ENCODE peak calls at places on chromosomes 6 and 20, in ten cellular contexts. X is right atrium auricular region, W is heart left ventricle, L is GM12864, V is fibroblast of the aortic adventitia, N is GM10248, Q is ovary, S is GM20000, E is fibroblast of lung, D is cardiac muscle cell. M is an unnamed sample.

GRCh38 chr6:169589699-169590257 is 112.1 kb downstream of the WDR27 start:
- DNase-seq in L (no peak), Q (no peak), V (no peak), W (no peak), X (no peak), N (peak), S (no peak), D (no peak), E (peak), M (no peak)

GRCh38 chr6:42099340-42100028 is 42.9 kb downstream of the C6orf132 start:
- DNase-seq in X (no peak), L (no peak), V (peak), S (no peak), N (no peak), E (peak), Q (no peak), D (peak), W (no peak), M (no peak)

GRCh38 chr6:121760191-121760590 is 324.7 kb downstream of the GJA1 start:
- DNase-seq in L (no peak), D (no peak), V (no peak), S (no peak), E (no peak), N (no peak), X (no peak), W (no peak), Q (no peak), M (no peak)

GRCh38 chr20:14918981-14919380 is 581.6 kb upstream of the FLRT3 start:
- DNase-seq in L (no peak), E (no peak), N (no peak), Q (no peak), W (no peak), X (no peak), D (no peak), V (no peak), S (no peak), M (no peak)

GRCh38 chr6:105603779-105604592 is 201.1 kb upstream of the PREP start:
- DNase-seq in S (no peak), Q (no peak), L (no peak), E (peak), V (peak), W (no peak), D (no peak), N (no peak), X (no peak), M (no peak)

GRCh38 chr20:60512436-60512835 is 554.2 kb downstream of the CDH26 start:
- DNase-seq in S (no peak), V (peak), D (peak), E (peak), L (no peak), N (no peak), Q (no peak), X (no peak), W (no peak), M (no peak)

GRCh38 chr20:39706089-39706721 is 744.1 kb downstream of the DHX35 start:
- DNase-seq in V (peak), E (peak), L (no peak), X (no peak), N (no peak), D (no peak), S (no peak), W (peak), Q (peak), M (no peak)

GRCh38 chr6:113694278-113695077 is 162.7 kb upstream of the MARCKS start:
- DNase-seq in W (no peak), D (peak), S (no peak), N (no peak), V (peak), E (peak), L (no peak), Q (no peak), X (no peak), M (no peak)

GRCh38 chr20:56574531-56575142 is 41.6 kb downstream of the FAM209B start:
- DNase-seq in X (no peak), W (no peak), N (no peak), E (no peak), S (no peak), V (no peak), D (peak), L (no peak), Q (no peak), M (no peak)

GRCh38 chr20:58749979-58750378 is 57.4 kb downstream of the NPEPL1 start:
- DNase-seq in N (no peak), E (no peak), W (no peak), X (peak), D (no peak), V (no peak), Q (no peak), L (no peak), S (no peak), M (no peak)

GRCh38 chr6:48535569-48535968 is 424.6 kb upstream of the PTCHD4 start:
- DNase-seq in X (no peak), E (peak), L (no peak), S (no peak), W (no peak), Q (no peak), V (peak), D (peak), N (no peak), M (no peak)

GRCh38 chr6:34386316-34387137 is 5.9 kb downstream of the NUDT3 start:
- DNase-seq in W (no peak), Q (no peak), E (peak), S (no peak), L (no peak), V (peak), X (no peak), N (no peak), D (peak), M (no peak)

GRCh38 chr20:9241232-9241692 is 172.4 kb downstream of the PLCB4 start:
- DNase-seq in Q (no peak), W (no peak), N (no peak), S (no peak), X (no peak), E (peak), D (peak), L (no peak), V (peak), M (no peak)

GRCh38 chr6:10800810-10801209 is 37.5 kb downstream of the MAK start:
- DNase-seq in E (peak), W (no peak), S (no peak), L (no peak), D (peak), X (no peak), Q (no peak), V (peak), N (no peak), M (no peak)

GRCh38 chr6:138293996-138294395 is 75.7 kb upstream of the PBOV1 start:
- DNase-seq in E (peak), V (no peak), X (no peak), Q (no peak), L (no peak), W (no peak), S (no peak), N (no peak), D (no peak), M (no peak)

GRCh38 chr6:2773450-2773849 is 8.3 kb downstream of the WRNIP1 start:
- DNase-seq in N (no peak), L (no peak), E (peak), V (no peak), X (no peak), W (no peak), S (no peak), D (peak), Q (no peak), M (no peak)

GRCh38 chr6:46254331-46254730 is 83.6 kb upstream of the ENPP5 start:
- DNase-seq in S (no peak), X (no peak), N (no peak), D (no peak), W (no peak), E (no peak), V (no peak), L (no peak), Q (no peak), M (no peak)

GRCh38 chr20:31537116-31537858 is 23.0 kb downstream of the HM13 start:
- DNase-seq in W (no peak), S (no peak), N (no peak), D (no peak), L (no peak), V (no peak), E (no peak), X (no peak), Q (no peak), M (no peak)

GRCh38 chr6:143236151-143236788 is 175.6 kb downstream of the AIG1 start:
- DNase-seq in L (no peak), W (peak), E (peak), Q (no peak), S (no peak), D (no peak), V (no peak), X (no peak), N (no peak), M (no peak)

GRCh38 chr6:149366237-149366921 is 33.7 kb upstream of the SUMO4 start:
- DNase-seq in X (no peak), W (no peak), S (no peak), D (no peak), Q (no peak), L (no peak), E (no peak), N (no peak), V (no peak), M (no peak)

GRCh38 chr20:58405504-58406291 is 16.7 kb downstream of the VAPB start:
- DNase-seq in L (no peak), X (no peak), W (no peak), Q (no peak), N (no peak), V (peak), S (no peak), E (no peak), D (peak), M (no peak)

GRCh38 chr20:6599876-6600275 is 167.6 kb upstream of the BMP2 start:
- DNase-seq in E (peak), N (no peak), X (no peak), D (no peak), V (no peak), S (no peak), W (no peak), Q (no peak), L (no peak), M (no peak)

GRCh38 chr6:169950558-169950957 is 199.1 kb downstream of the ERMARD start:
- DNase-seq in Q (no peak), X (peak), N (no peak), E (no peak), V (no peak), S (no peak), L (no peak), W (no peak), D (peak), M (no peak)

GRCh38 chr6:52503344-52503747 is 73.5 kb downstream of the TRAM2 start:
- DNase-seq in N (no peak), X (no peak), L (no peak), V (no peak), W (peak), Q (no peak), D (no peak), S (no peak), E (peak), M (no peak)

DNA sequence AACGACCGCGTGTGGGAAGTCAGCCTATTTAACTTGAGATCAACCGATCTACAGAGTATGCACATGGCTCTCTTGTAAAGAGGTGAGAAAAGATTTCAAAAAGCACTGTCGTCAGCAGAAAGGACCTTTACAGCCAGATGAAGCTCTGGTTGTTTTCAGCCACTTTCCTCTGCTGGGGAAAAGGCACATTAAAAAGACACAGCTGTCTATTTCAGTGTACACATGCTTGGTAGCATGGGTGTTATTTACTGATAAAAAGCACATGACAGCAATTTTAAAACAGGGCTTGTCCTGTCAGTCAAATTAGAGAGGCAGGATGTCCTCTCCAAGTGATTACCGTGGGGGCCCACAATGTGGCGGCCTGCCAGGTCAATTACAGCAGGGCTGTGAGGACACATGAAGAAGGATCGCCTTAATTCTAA is 188.9 kb downstream of the PRKN start:
- DNase-seq in N (no peak), V (no peak), X (peak), Q (no peak), L (no peak), S (no peak), E (no peak), W (peak), D (peak), M (no peak)
- TF ChIP-seq CTCF in N (no peak), V (no peak), X (no peak), Q (no peak), L (no peak), S (no peak), E (no peak), W (no peak), D (no peak), M (no peak)

DNA sequence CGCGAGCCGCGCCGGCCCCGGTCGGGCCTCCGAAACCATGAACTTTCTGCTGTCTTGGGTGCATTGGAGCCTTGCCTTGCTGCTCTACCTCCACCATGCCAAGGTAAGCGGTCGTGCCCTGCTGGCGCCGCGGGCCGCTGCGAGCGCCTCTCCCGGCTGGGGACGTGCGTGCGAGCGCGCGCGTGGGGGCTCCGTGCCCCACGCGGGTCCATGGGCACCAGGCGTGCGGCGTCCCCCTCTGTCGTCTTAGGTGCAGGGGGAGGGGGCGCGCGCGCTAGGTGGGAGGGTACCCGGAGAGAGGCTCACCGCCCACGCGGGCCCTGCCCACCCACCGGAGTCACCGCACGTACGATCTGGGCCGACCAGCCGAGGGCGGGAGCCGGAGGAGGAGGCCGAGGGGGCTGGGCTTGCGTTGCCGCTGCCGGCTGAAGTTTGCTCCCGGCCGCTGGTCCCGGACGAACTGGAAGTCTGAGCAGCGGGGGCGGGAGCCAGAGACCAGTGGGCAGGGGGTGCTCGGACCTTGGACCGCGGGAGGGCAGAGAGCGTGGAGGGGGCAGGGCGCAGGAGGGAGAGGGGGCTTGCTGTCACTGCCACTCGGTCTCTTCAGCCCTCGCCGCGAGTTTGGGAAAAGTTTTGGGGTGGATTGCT is 1.3 kb downstream of the VEGFA start:
- DNase-seq in W (peak), Q (peak), V (peak), D (peak), N (peak), L (no peak), E (peak), S (peak), X (peak), M (peak)
- TF ChIP-seq CTCF in W (no peak), Q (no peak), V (no peak), D (no peak), N (no peak), L (no peak), E (no peak), S (no peak), X (no peak), M (peak)

DNA sequence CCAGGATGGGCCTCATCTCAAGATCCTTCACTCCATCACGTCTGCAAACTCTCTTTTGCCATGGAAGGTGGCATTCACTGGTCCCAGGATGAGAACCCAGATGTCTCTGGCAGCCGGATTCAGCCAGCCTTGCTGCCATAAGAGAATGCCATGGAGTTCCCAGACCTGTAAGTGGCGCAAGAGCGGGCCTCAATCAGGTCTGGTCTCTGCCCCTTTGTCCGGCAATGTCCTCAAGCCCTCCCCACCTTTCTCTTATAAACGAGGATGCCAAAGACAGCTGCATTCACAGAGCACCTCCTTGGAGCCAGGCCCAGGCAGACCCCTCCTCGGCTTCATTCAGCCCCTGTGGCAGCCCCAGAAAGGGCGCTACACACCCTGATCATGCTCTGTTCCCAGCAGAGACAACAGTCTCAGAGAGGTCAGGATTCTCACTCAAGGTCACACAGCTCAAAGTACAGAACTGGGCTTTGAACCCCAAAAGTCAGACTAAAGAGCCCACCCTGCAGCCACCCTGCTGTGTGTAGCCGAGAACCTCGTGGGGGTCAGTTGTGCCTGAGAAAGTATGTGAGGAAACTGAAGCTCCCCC is 263.7 kb downstream of the TAF4 start:
- DNase-seq in S (no peak), L (no peak), W (no peak), Q (no peak), X (no peak), V (no peak), E (no peak), D (no peak), N (no peak), M (no peak)
- TF ChIP-seq CTCF in S (no peak), L (no peak), W (no peak), Q (no peak), X (no peak), V (no peak), E (no peak), D (no peak), N (no peak), M (no peak)

GRCh38 chr20:5164645-5165399 is 38.0 kb downstream of the CDS2 start:
- DNase-seq in E (no peak), X (no peak), L (no peak), Q (no peak), D (no peak), N (no peak), S (no peak), W (no peak), V (no peak), M (no peak)
- TF ChIP-seq CTCF in E (no peak), X (no peak), L (no peak), Q (no peak), D (no peak), N (no peak), S (no peak), W (no peak), V (no peak), M (no peak)

GRCh38 chr6:83594936-83595335 is 82.6 kb downstream of the PRSS35 start:
- DNase-seq in N (no peak), V (no peak), X (no peak), W (no peak), Q (no peak), L (no peak), D (no peak), S (no peak), E (peak), M (no peak)

GRCh38 chr6:83597511-83597910 is 85.2 kb downstream of the PRSS35 start:
- DNase-seq in V (no peak), N (no peak), S (no peak), W (no peak), L (no peak), D (no peak), Q (no peak), X (no peak), E (no peak), M (no peak)

GRCh38 chr6:83593395-83593785 is 81.1 kb downstream of the PRSS35 start:
- DNase-seq in V (no peak), X (no peak), Q (no peak), L (no peak), S (no peak), D (no peak), N (no peak), E (no peak), W (no peak), M (no peak)

GRCh38 chr6:83590413-83590812 is 78.1 kb downstream of the PRSS35 start:
- DNase-seq in D (peak), V (no peak), L (no peak), N (no peak), E (no peak), X (no peak), Q (no peak), W (no peak), S (no peak), M (no peak)

GRCh38 chr6:83592770-83593394 is 80.5 kb downstream of the PRSS35 start:
- DNase-seq in L (peak), Q (no peak), D (peak), N (peak), S (peak), W (no peak), E (peak), V (peak), X (no peak), M (peak)
- TF ChIP-seq CTCF in L (peak), Q (no peak), D (peak), N (peak), S (peak), W (no peak), E (peak), V (peak), X (peak), M (peak)

GRCh38 chr6:27228963-27229477 is 18.5 kb upstream of the PRSS16 start:
- DNase-seq in S (no peak), Q (no peak), L (no peak), N (no peak), W (no peak), D (no peak), V (no peak), E (no peak), X (no peak), M (no peak)

DNA sequence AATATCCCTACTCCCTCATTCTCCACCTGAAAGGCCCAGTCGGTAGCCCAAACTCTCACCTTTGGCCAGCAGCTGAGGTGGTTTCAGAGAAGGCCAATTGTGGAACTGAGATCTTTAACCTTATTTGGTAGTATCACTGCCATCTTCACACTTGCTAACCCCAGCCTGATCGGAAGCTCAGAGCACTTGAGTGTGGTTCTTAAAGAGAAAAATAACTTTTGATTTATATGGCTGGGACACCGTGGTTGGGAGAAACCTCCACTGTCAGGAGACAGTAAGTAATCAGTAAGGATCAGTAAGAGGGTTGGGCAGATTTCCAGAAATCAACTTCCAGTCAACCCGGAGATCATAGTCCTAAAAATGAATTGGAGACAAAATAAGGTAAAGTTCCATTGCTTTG is 22.8 kb upstream of the PRSS16 start:
- DNase-seq in S (no peak), L (no peak), V (no peak), N (peak), E (no peak), W (no peak), Q (no peak), X (no peak), D (no peak), M (no peak)
- TF ChIP-seq CTCF in S (no peak), L (no peak), V (no peak), N (no peak), E (no peak), W (no peak), Q (no peak), X (no peak), D (no peak), M (no peak)

M was measured in GM13977.